ENCODE peak calls at places on chromosomes 7 and 10, in four cellular contexts. One of them, this sample, is unnamed.

GRCh38 chr7:142376356-142376997 is 118.6 kb upstream of the PRSS58 start:
- DNase-seq in HFF-Myc: no peak
- DNase-seq in GM20000: no peak
- DNase-seq in left ventricle myocardium inferior: no peak
- DNase-seq in this sample: no peak

GRCh38 chr10:116848032-116848911 is 1.0 kb upstream of the ENO4 start:
- DNase-seq in GM20000: peak; percentile 63
- DNase-seq in left ventricle myocardium inferior: no peak
- DNase-seq in HFF-Myc: no peak
- DNase-seq in this sample: peak; percentile 63

GRCh38 chr7:132760873-132761272 is 184.6 kb upstream of the PLXNA4 start:
- DNase-seq in GM20000: no peak
- DNase-seq in left ventricle myocardium inferior: no peak
- DNase-seq in HFF-Myc: no peak
- DNase-seq in this sample: no peak

GRCh38 chr7:6528401-6529130 is 22.7 kb downstream of the GRID2IP start:
- DNase-seq in left ventricle myocardium inferior: no peak
- DNase-seq in HFF-Myc: no peak
- DNase-seq in GM20000: no peak
- DNase-seq in this sample: no peak

GRCh38 chr7:18727094-18727870 is 231.7 kb downstream of the HDAC9 start:
- DNase-seq in GM20000: no peak
- DNase-seq in HFF-Myc: no peak
- DNase-seq in left ventricle myocardium inferior: no peak
- DNase-seq in this sample: no peak

GRCh38 chr10:116417821-116418220 is 9.8 kb upstream of the PNLIPRP3 start:
- DNase-seq in left ventricle myocardium inferior: no peak
- DNase-seq in HFF-Myc: no peak
- DNase-seq in GM20000: no peak
- DNase-seq in this sample: no peak

GRCh38 chr10:70541738-70542564 is 60.6 kb downstream of the PRF1 start:
- DNase-seq in HFF-Myc: no peak
- DNase-seq in GM20000: no peak
- DNase-seq in left ventricle myocardium inferior: no peak
- DNase-seq in this sample: no peak

GRCh38 chr7:5429253-5429856 is 5.7 kb upstream of the TNRC18 start:
- DNase-seq in left ventricle myocardium inferior: peak; percentile 48
- DNase-seq in GM20000: peak; percentile 48
- DNase-seq in HFF-Myc: no peak
- DNase-seq in this sample: no peak

GRCh38 chr7:119270644-119271043 is 1002.3 kb upstream of the KCND2 start:
- DNase-seq in left ventricle myocardium inferior: no peak
- DNase-seq in GM20000: no peak
- DNase-seq in HFF-Myc: no peak
- DNase-seq in this sample: no peak

GRCh38 chr7:73699370-73700069 is 16.1 kb downstream of the BUD23 start:
- DNase-seq in left ventricle myocardium inferior: no peak
- DNase-seq in HFF-Myc: no peak
- DNase-seq in GM20000: no peak
- DNase-seq in this sample: no peak

GRCh38 chr7:142896151-142896550 is 10.6 kb upstream of the TRPV6 start:
- DNase-seq in left ventricle myocardium inferior: no peak
- DNase-seq in GM20000: no peak
- DNase-seq in HFF-Myc: no peak
- DNase-seq in this sample: no peak

GRCh38 chr7:149257146-149257545 is 4.8 kb upstream of the ZNF783 start:
- DNase-seq in GM20000: no peak
- DNase-seq in left ventricle myocardium inferior: no peak
- DNase-seq in HFF-Myc: no peak
- DNase-seq in this sample: no peak

GRCh38 chr7:22863156-22863899 is 40.7 kb upstream of the TOMM7 start:
- DNase-seq in GM20000: no peak
- DNase-seq in left ventricle myocardium inferior: no peak
- DNase-seq in HFF-Myc: no peak
- DNase-seq in this sample: no peak

GRCh38 chr7:115844857-115845256 is 185.7 kb downstream of the TFEC start:
- DNase-seq in HFF-Myc: no peak
- DNase-seq in left ventricle myocardium inferior: no peak
- DNase-seq in GM20000: no peak
- DNase-seq in this sample: no peak

DNA sequence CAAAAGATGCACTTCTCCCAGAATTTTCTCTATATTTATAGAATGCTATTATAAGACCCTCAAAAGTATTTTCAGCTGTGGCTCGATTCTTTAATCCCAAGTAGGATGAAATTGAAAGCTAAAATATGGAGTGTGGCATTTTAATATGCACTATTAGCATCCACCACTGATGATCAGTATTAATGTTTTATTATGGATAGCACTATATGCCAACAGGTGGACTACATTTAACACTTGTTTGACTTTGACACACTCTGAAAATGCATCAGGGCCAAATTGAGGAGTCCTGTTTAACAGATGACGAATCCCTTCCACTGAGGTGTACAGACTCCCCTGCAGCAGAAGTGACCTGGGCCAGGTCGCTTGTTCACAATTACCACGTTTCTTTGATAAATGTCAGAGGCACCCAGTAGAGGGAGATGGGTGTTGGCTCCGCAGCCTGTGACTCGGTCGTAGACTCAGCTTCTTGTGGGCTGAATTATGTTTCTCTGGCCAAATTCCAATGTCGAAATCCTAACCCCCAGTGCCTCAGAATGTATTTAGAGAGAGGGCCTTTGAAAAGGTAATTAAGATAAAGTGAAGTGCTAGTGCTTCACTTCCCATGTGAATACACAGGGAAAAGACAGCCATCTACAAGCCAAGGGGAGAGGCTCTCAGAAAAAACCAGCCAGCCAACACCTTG is 48.1 kb downstream of the WIPF3 start:
- DNase-seq in GM20000: no peak
- DNase-seq in HFF-Myc: no peak
- DNase-seq in left ventricle myocardium inferior: no peak
- DNase-seq in this sample: no peak
- TF ChIP-seq CTCF in GM20000: no peak
- TF ChIP-seq CTCF in HFF-Myc: no peak
- TF ChIP-seq CTCF in left ventricle myocardium inferior: peak; percentile 10
- TF ChIP-seq CTCF in this sample: no peak

DNA sequence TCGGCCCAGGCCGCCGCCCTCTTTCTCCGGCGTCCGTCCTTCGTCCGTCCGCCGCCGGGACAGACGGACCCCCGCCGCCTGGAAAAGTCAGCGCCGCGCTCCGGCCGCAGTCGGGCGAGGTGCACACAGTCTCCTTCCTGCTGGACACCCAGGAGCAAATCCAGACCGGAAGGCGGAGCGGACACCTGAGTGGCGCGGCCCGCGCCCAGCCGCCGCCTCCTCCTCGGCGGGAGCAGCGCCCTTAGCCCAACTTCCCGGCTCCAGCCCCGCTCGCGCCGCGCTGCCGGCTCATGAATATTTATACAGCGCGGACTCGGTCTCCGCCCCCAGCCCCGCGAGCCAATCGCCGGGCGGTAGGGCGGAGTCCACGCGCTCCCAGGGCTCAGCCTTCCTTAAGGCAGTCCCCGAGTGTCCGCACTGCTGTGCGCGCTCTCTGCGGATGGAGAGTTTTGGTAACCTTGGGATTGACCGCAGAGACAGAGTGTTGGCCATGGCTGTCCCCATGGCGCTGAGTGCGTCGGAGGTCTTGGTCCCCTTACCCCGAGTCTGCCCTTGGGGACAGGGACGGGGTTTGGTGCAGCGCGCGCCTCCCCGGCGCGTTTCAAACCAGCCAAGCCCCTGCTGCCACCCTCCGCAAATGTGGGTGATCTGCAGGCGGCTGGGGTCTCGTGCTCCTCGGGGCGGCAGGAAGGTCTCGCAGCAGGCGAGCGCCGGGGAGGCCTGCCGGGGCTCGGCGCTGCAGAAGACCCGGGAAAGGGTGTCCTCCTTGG is at the start of gene FZD8:
- DNase-seq in left ventricle myocardium inferior: peak; percentile 92
- DNase-seq in GM20000: peak; percentile 91
- DNase-seq in HFF-Myc: peak; percentile 17
- DNase-seq in this sample: peak; percentile 86
- TF ChIP-seq CTCF in left ventricle myocardium inferior: peak; percentile 28
- TF ChIP-seq CTCF in GM20000: no peak
- TF ChIP-seq CTCF in HFF-Myc: no peak
- TF ChIP-seq CTCF in this sample: no peak

DNA sequence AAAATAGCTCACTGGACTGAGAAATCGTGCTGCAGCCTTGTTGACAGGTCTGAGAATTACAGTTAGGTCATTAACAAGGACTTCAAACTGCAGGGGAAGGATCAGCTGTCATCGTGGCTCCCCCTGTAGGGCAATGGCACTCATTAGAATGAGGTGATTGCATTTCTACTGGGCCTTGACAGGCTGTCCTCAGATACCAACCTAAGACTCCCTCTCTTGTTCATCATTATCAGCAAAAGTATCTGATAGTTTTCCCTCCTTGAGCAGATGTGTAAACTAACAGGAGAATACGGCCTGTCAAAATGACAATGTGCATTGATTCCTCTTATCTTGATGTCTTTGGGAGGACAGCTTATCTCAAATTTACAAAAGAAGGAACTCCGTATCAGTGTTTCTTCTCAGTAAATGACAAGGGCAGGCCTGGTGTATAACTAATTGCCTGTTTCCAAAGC is 648.5 kb upstream of the LRRN3 start:
- DNase-seq in left ventricle myocardium inferior: no peak
- DNase-seq in HFF-Myc: no peak
- DNase-seq in GM20000: peak; percentile 22
- DNase-seq in this sample: peak; percentile 28
- TF ChIP-seq CTCF in left ventricle myocardium inferior: peak; percentile 46
- TF ChIP-seq CTCF in HFF-Myc: peak; percentile 39
- TF ChIP-seq CTCF in GM20000: no peak
- TF ChIP-seq CTCF in this sample: peak; percentile 31

DNA sequence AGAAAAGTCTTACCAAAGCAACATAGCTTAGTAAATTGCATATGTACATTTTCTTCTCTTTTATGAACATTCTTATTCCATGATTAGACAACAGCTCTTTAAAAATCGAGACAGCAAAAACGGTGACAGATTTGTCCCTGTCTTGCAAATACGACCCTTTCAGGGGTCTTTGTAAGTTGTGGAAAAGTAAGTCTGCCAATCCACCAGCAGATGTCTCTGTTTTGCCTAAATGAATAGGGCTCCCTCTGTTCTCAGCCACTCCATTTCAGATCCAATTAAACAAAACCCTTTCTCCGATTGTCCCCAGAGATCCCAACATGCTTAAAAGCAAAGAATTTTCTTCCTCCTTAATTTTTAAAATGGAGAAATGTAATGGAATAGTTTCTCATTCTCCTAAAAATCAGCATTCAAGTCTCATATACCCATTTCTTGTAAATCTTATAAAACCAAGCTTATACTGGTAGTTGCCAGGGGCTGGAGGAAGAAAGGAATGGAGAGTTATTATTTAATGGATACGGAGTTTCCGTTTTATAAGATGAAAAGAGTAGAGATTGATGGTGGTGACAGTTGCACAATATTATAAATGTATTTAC is 61.0 kb upstream of the NFE2L3 start:
- DNase-seq in GM20000: peak; percentile 54
- DNase-seq in left ventricle myocardium inferior: no peak
- DNase-seq in HFF-Myc: no peak
- DNase-seq in this sample: peak; percentile 54
- TF ChIP-seq CTCF in GM20000: peak; percentile 33
- TF ChIP-seq CTCF in left ventricle myocardium inferior: peak; percentile 74
- TF ChIP-seq CTCF in HFF-Myc: peak; percentile 62
- TF ChIP-seq CTCF in this sample: peak; percentile 47